ENCODE peak calls at places on chromosomes 11 and 22, in nine cellular contexts. L is nephron progenitor cell, S is endothelial cell, P is mesothelial cell of epicardium, B is psoas muscle, K is fibroblast of pulmonary artery, C is brain microvascular endothelial cell, G is osteocyte, D is A673. A is an unnamed sample.

GRCh38 chr11:57085604-57086003 is 96.1 kb upstream of the LRRC55 start:
- DNase-seq in S (no peak), G (no peak), D (peak; percentile 7), C (no peak), L (no peak), B (no peak), K (peak; percentile 16), P (no peak), A (no peak)

GRCh38 chr11:121091492-121092179 is 9.4 kb upstream of the TECTA start:
- DNase-seq in D (no peak), B (no peak), L (no peak), C (no peak), K (no peak), P (no peak), G (no peak), S (no peak), A (no peak)

GRCh38 chr11:379205-380094 is 10.2 kb downstream of the B4GALNT4 start:
- DNase-seq in P (no peak), B (no peak), G (no peak), K (no peak), L (no peak), S (no peak), C (no peak), D (no peak), A (no peak)

GRCh38 chr11:91158297-91158696 is 935.4 kb upstream of the CHORDC1 start:
- DNase-seq in G (no peak), P (no peak), B (no peak), C (no peak), L (no peak), D (no peak), K (no peak), S (no peak), A (no peak)

GRCh38 chr11:132683602-132684001 is 848.7 kb downstream of the OPCML start:
- DNase-seq in B (no peak), L (no peak), K (peak; percentile 6), P (no peak), D (no peak), S (no peak), C (peak; percentile 43), G (no peak), A (no peak)

GRCh38 chr22:50703726-50704509 is 31.3 kb downstream of the SHANK3 start:
- DNase-seq in C (no peak), G (no peak), B (no peak), S (no peak), K (no peak), D (no peak), P (peak; percentile 16), L (no peak), A (no peak)

GRCh38 chr11:13229136-13229535 is 48.5 kb upstream of the BMAL1 start:
- DNase-seq in B (no peak), S (no peak), K (no peak), P (no peak), D (no peak), L (peak; percentile 30), C (no peak), G (no peak), A (no peak)

GRCh38 chr11:87394924-87395323 is 357.2 kb downstream of the TMEM135 start:
- DNase-seq in L (no peak), C (no peak), P (no peak), G (no peak), S (no peak), K (no peak), D (no peak), B (no peak), A (no peak)

GRCh38 chr11:123945132-123945531 is 1.5 kb upstream of the OR6T1 start:
- DNase-seq in G (no peak), S (no peak), P (no peak), L (no peak), K (no peak), B (no peak), D (no peak), C (no peak), A (no peak)

GRCh38 chr11:126229782-126230540 is 18.4 kb downstream of the FAM118B start:
- DNase-seq in B (no peak), K (peak; percentile 44), P (no peak), L (no peak), S (no peak), D (no peak), G (no peak), C (no peak), A (no peak)

GRCh38 chr22:32686354-32686753 is 115.2 kb upstream of the TIMP3 start:
- DNase-seq in C (no peak), S (no peak), L (no peak), D (no peak), K (no peak), B (no peak), G (no peak), P (no peak), A (no peak)

DNA sequence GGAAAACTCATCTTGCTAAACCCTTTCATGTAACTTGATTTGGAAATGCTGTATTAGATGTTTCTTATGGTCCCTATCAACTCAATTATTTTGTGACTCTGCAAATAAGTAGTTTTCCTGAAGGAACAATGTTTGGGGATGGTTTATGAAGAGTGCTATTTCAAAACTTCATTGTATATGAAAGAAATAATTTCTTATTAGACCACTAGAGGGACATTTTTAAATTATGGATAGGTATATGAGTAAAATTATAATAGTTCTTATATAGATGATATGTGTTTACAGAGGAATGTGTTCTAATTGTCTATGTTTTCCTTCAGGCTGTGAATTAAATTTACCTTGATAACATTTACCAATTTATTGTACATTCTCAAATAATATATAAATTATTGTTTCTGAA is 509.4 kb upstream of the RAG2 start:
- DNase-seq in D (peak; percentile 53), L (no peak), C (no peak), K (no peak), P (no peak), S (no peak), B (no peak), G (no peak), A (no peak)
- TF ChIP-seq CTCF in D (peak; percentile 65), L (no peak), C (no peak), K (peak; percentile 19), P (peak; percentile 76), S (peak; percentile 43), B (no peak), G (peak; percentile 25), A (no peak)

GRCh38 chr11:16739326-16739875 is 954 bp downstream of the C11orf58 start:
- DNase-seq in L (no peak), D (no peak), P (no peak), G (no peak), S (no peak), K (peak; percentile 49), B (no peak), C (peak; percentile 19), A (no peak)
- TF ChIP-seq CTCF in L (no peak), D (no peak), P (no peak), G (no peak), S (no peak), K (no peak), B (no peak), C (no peak), A (no peak)

GRCh38 chr11:115217726-115218311 is 286.4 kb downstream of the CADM1 start:
- DNase-seq in S (no peak), B (no peak), C (no peak), L (peak; percentile 35), G (no peak), P (no peak), D (no peak), K (no peak), A (no peak)
- TF ChIP-seq CTCF in S (no peak), B (no peak), C (no peak), L (no peak), G (no peak), P (no peak), D (no peak), K (no peak), A (no peak)

DNA sequence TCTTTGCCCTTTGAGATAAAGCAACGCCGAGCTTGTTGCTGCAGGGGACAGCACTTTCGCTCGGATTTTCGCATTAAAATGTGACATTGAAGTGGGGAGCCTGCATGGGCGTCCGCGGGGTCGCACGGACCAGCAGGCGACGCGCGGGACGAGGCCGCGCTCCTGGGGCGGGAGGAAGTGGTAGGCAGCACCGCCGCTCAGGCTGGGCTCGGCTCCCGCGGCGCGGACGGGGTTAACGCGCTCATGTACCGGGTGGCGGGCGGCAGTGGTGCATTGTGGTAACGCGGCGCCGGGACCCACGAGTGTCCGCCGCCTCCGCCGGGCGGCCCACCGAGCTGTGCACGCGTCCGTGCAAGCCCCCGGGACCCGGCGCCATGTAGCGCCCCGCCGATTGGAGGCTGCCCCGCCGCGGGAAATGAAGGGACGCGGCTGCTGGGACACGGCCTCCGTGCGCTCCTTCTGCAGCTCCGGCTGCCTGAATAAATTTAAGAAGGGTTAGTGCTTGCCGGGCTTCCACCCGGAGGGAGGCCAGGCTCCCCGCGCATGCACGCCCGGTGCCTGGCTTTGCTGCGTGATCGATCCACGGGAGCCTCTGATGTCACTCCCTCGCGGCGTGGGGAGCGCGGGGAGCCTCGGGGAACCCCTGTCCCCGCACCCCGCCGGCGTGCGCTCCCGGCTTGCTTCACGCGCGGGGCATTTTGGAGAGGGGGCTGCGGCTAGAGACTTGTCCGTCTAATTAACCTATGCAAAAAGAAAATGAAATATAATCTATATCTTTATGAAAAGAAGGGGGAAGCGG is 127.7 kb downstream of the OSBP2 start:
- DNase-seq in S (peak; percentile 35), K (no peak), B (no peak), L (peak; percentile 58), D (no peak), G (no peak), C (no peak), P (no peak), A (no peak)
- TF ChIP-seq CTCF in S (no peak), K (no peak), B (no peak), L (no peak), D (no peak), G (no peak), C (no peak), P (no peak), A (no peak)

DNA sequence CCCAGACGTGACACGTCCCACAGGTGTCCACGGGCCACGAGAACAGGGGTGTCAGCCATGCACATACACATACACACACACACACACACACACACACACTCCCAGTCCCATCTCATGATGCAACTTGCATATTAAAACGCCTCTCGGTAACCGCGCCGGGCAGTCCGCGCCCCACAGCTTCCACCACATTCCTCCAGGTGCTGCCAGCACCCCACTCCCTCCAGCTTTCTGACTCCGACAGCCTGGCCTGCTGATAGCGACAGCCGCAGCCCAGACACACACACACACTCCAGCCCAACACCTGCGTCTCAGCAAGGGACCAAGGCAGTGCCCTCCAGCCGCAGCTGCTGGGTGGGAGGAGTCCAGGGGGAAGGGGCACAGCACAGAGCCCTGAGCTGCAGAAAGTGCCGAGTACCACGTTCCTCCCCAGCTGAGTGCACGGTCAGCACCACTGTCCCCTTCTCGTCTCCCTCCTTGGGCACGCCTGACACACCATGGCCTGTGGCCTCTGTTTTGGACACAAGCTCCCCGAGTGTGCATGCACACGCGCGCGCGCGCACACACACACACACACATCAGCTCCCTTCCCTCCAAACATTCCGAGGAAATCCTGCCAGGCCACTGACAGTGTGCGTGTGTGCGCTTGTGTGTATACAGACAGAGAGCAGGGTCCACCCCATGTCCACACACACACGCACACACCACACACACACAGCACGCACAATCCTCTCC is 1.3 kb downstream of the ELFN2 start:
- DNase-seq in S (no peak), G (no peak), B (no peak), C (no peak), K (no peak), D (no peak), P (no peak), L (peak; percentile 32), A (no peak)
- TF ChIP-seq CTCF in S (no peak), G (no peak), B (no peak), C (no peak), K (no peak), D (no peak), P (no peak), L (no peak), A (no peak)

GRCh38 chr11:21321530-21321929 is 652.1 kb downstream of the NELL1 start:
- DNase-seq in C (no peak), S (no peak), G (no peak), B (no peak), P (no peak), L (no peak), K (no peak), D (no peak), A (no peak)

GRCh38 chr11:21323617-21324016 is 654.2 kb downstream of the NELL1 start:
- DNase-seq in P (no peak), K (no peak), B (no peak), C (no peak), S (no peak), G (no peak), L (no peak), D (peak; percentile 4), A (no peak)
- TF ChIP-seq CTCF in P (no peak), K (no peak), B (no peak), C (no peak), S (no peak), G (no peak), L (peak; percentile 39), D (peak; percentile 27), A (no peak)